ENCODE peak calls at places on chromosome 6, in ten cellular contexts. D is fibroblast of gingiva, F is GM20000, R is GM23338, V is NCI-H774, A is NT2/D1, H is CMK, W is occipital lobe, J is neural crest cell, M is AG04450. P is an unnamed sample.

GRCh38 chr6:168130683-168131371 is 51.8 kb upstream of the FRMD1 start:
- DNase-seq in W (no peak), A (no peak), V (no peak), J (no peak), D (no peak), R (no peak), M (no peak), H (no peak), F (no peak), P (no peak)

GRCh38 chr6:43246301-43247114 is 3.2 kb downstream of the TTBK1 start:
- DNase-seq in A (peak), D (no peak), H (peak), M (no peak), V (peak), F (peak), J (peak), W (peak), R (peak), P (peak)

GRCh38 chr6:42451146-42451594 is 556 bp downstream of the TRERF1 start:
- DNase-seq in W (no peak), D (no peak), R (no peak), F (no peak), J (no peak), H (no peak), V (no peak), A (no peak), M (no peak), P (no peak)

GRCh38 chr6:7737867-7738266 is 12.0 kb downstream of the BMP6 start:
- DNase-seq in F (no peak), A (no peak), W (no peak), D (no peak), H (no peak), M (no peak), J (no peak), V (no peak), R (no peak), P (no peak)

GRCh38 chr6:132584698-132585097 is 4.8 kb downstream of the TAAR5 start:
- DNase-seq in W (no peak), F (no peak), D (no peak), R (no peak), M (no peak), A (no peak), H (no peak), V (no peak), J (no peak), P (no peak)

GRCh38 chr6:33861722-33862121 is 57.9 kb upstream of the MLN start:
- DNase-seq in F (no peak), M (no peak), D (no peak), J (no peak), H (no peak), W (no peak), V (no peak), R (no peak), A (no peak), P (no peak)

GRCh38 chr6:114049367-114049966 is 78.5 kb upstream of the HDAC2 start:
- DNase-seq in M (no peak), V (no peak), H (no peak), J (no peak), D (no peak), R (no peak), A (no peak), W (no peak), F (no peak), P (no peak)

GRCh38 chr6:140478631-140479030 is 1104.2 kb upstream of the CITED2 start:
- DNase-seq in M (no peak), H (no peak), W (no peak), V (no peak), D (no peak), A (no peak), F (no peak), J (no peak), R (no peak), P (no peak)

GRCh38 chr6:154462425-154462824 is 48.1 kb downstream of the CNKSR3 start:
- DNase-seq in F (no peak), V (no peak), A (no peak), D (no peak), R (no peak), J (no peak), H (no peak), M (no peak), W (no peak), P (no peak)

GRCh38 chr6:97674802-97675201 is 391.8 kb upstream of the MMS22L start:
- DNase-seq in A (no peak), R (no peak), F (no peak), J (no peak), M (peak), H (no peak), W (no peak), V (no peak), D (no peak), P (no peak)

P was measured in tibial nerve.